ENCODE peak calls at places on chromosome 10, in six cellular contexts. G is left lung; D is right cardiac atrium; H is AG09309; V is CD8-positive, alpha-beta memory T cell; N is neural progenitor cell. B is an unnamed sample.

GRCh38 chr10:114024876-114025609 is 18.6 kb upstream of the ADRB1 start:
- DNase-seq in G (no peak), D (no peak), H (no peak), V (no peak), N (no peak), B (peak; percentile 25)

GRCh38 chr10:122054046-122055025 is 65.4 kb downstream of the TACC2 start:
- DNase-seq in G (peak; percentile 42), D (peak; percentile 82), H (no peak), V (no peak), N (peak; percentile 75), B (no peak)

GRCh38 chr10:113924664-113925063 is 70.2 kb downstream of the NHLRC2 start:
- DNase-seq in G (no peak), D (no peak), H (no peak), V (no peak), N (no peak), B (no peak)

GRCh38 chr10:26216577-26216948 is at the start of gene GAD2:
- DNase-seq in G (no peak), D (no peak), H (no peak), V (no peak), N (peak; percentile 51), B (no peak)

GRCh38 chr10:121580276-121581116 is 17.7 kb downstream of the FGFR2 start:
- DNase-seq in G (no peak), D (no peak), H (no peak), V (no peak), N (peak; percentile 51), B (no peak)

GRCh38 chr10:108327706-108328105 is 1163.2 kb upstream of the SORCS1 start:
- DNase-seq in G (no peak), D (no peak), H (no peak), V (no peak), N (no peak), B (no peak)

GRCh38 chr10:11305825-11306601 is 288.3 kb downstream of the CELF2 start:
- DNase-seq in G (no peak), D (no peak), H (no peak), V (no peak), N (no peak), B (no peak)

GRCh38 chr10:22666287-22667092 is 47.9 kb downstream of the PIP4K2A start:
- DNase-seq in G (no peak), D (no peak), H (no peak), V (peak; percentile 87), N (no peak), B (peak; percentile 73)

GRCh38 chr10:62655337-62655994 is 149.1 kb upstream of the ADO start:
- DNase-seq in G (no peak), D (no peak), H (no peak), V (no peak), N (no peak), B (no peak)